ENCODE peak calls at places on chromosomes 11 and 22, in nine cellular contexts. B, L, R, V, S, J, C, M and N are unnamed samples.

GRCh38 chr11:85787168-85787567 is 23.8 kb downstream of the SYTL2 start:
- DNase-seq in V (no peak), L (no peak), M (no peak), J (no peak), S (no peak), B (no peak), C (no peak), R (no peak), N (no peak)

GRCh38 chr11:114163830-114164401 is 104.4 kb downstream of the ZBTB16 start:
- DNase-seq in S (peak; percentile 67), M (no peak), B (no peak), L (no peak), C (peak; percentile 75), R (no peak), V (no peak), J (no peak), N (no peak)

GRCh38 chr11:69718147-69718546 is 14.3 kb upstream of the FGF19 start:
- DNase-seq in M (no peak), L (no peak), B (no peak), J (no peak), R (no peak), C (no peak), V (peak; percentile 7), S (no peak), N (no peak)

GRCh38 chr11:79309402-79309801 is 131.4 kb downstream of the TENM4 start:
- DNase-seq in J (no peak), L (no peak), S (no peak), C (no peak), V (no peak), M (no peak), B (no peak), R (no peak), N (no peak)

GRCh38 chr11:66472054-66472453 is 5.3 kb downstream of the PELI3 start:
- DNase-seq in V (no peak), R (no peak), S (no peak), C (no peak), J (no peak), L (no peak), B (no peak), M (no peak), N (no peak)

GRCh38 chr22:42996646-42997365 is 18.1 kb downstream of the PACSIN2 start:
- DNase-seq in R (no peak), L (no peak), C (no peak), S (peak; percentile 45), B (no peak), V (no peak), J (no peak), M (no peak), N (no peak)

GRCh38 chr11:100586346-100587101 is 100.6 kb upstream of the ARHGAP42 start:
- DNase-seq in R (no peak), J (no peak), C (no peak), V (no peak), B (no peak), S (no peak), M (no peak), L (no peak), N (no peak)

GRCh38 chr22:49368976-49369725 is 458.5 kb downstream of the BRD1 start:
- DNase-seq in R (peak; percentile 22), J (no peak), M (peak; percentile 51), C (no peak), B (no peak), V (no peak), L (peak; percentile 34), S (no peak), N (peak; percentile 85)

GRCh38 chr11:76501526-76501925 is 56.7 kb downstream of the EMSY start:
- DNase-seq in J (no peak), S (no peak), C (no peak), R (no peak), M (no peak), B (no peak), V (no peak), L (no peak), N (no peak)

GRCh38 chr22:38567531-38568245 is 2.3 kb downstream of the DMC1 start:
- DNase-seq in V (no peak), R (no peak), C (no peak), B (no peak), M (no peak), S (no peak), L (no peak), J (no peak), N (no peak)

GRCh38 chr22:38569972-38570840 is at the start of gene DMC1:
- DNase-seq in J (peak; percentile 67), R (peak; percentile 95), V (peak; percentile 53), L (peak; percentile 95), C (peak; percentile 90), S (peak; percentile 96), M (peak; percentile 95), B (peak; percentile 92), N (peak; percentile 93)

GRCh38 chr22:38569181-38569971 is 607 bp downstream of the DMC1 start:
- DNase-seq in R (no peak), V (no peak), J (no peak), C (peak; percentile 24), L (no peak), S (peak; percentile 33), M (peak; percentile 56), B (no peak), N (no peak)

GRCh38 chr22:38572065-38572464 is 2.1 kb upstream of the DMC1 start:
- DNase-seq in M (no peak), J (peak; percentile 32), R (no peak), V (peak; percentile 61), C (no peak), S (peak; percentile 22), B (no peak), L (no peak), N (no peak)

DNA sequence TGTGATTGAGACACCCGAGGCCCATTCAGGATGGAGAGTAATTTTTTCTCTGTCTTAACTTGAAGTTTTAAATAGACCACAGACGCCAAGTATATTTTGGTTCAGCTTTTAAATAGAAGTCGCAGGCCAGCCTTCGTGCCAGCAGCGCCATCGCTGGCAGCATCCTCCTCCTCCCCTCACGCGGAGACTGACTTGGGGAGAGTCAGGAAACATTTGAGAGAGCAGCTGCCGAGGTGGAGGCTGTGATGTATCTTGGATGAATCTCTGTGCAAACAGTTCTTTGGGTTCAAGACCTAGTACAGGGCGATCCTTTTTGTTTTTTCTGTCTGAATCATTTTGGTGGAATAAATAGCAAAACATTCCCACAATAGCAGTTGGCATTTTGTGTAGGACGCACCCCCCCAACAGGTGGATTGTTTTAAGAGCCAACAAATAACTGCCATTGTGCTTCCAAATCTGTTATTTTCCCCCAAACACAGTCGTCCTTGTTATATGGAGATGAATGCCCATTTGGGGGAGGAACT is 920 bp upstream of the DMC1 start:
- DNase-seq in C (peak; percentile 40), R (peak; percentile 31), L (peak; percentile 36), V (peak; percentile 25), B (no peak), M (peak; percentile 62), J (peak; percentile 43), S (no peak), N (no peak)
- TF ChIP-seq CTCF in C (no peak), R (no peak), L (no peak), V (no peak), B (peak; percentile 17), M (no peak), J (peak; percentile 29), S (no peak), N (peak; percentile 23)

GRCh38 chr11:119316017-119316728 is 757 bp downstream of the MCAM start:
- DNase-seq in J (peak; percentile 45), B (no peak), V (no peak), C (peak; percentile 61), L (no peak), M (no peak), R (no peak), S (peak; percentile 57), N (peak; percentile 95)

GRCh38 chr11:119314748-119315138 is 2.2 kb downstream of the MCAM start:
- DNase-seq in S (no peak), M (no peak), C (no peak), J (no peak), L (no peak), V (no peak), B (no peak), R (no peak), N (no peak)

GRCh38 chr11:119317592-119318239 is 786 bp upstream of the MCAM start:
- DNase-seq in J (peak; percentile 44), S (no peak), M (no peak), V (no peak), B (no peak), C (peak; percentile 66), L (no peak), R (no peak), N (no peak)

GRCh38 chr11:119316729-119317591 is at the start of gene MCAM:
- DNase-seq in R (no peak), V (no peak), B (no peak), S (peak; percentile 57), C (no peak), J (peak; percentile 39), M (no peak), L (no peak), N (no peak)

GRCh38 chr11:119315139-119316016 is 1.6 kb downstream of the MCAM start:
- DNase-seq in J (peak; percentile 56), R (no peak), C (peak; percentile 82), B (no peak), L (no peak), S (peak; percentile 40), V (no peak), M (no peak), N (no peak)
- TF ChIP-seq CTCF in J (no peak), R (no peak), C (peak; percentile 67), B (peak; percentile 54), L (peak; percentile 10), S (no peak), V (peak; percentile 31), M (peak; percentile 20), N (peak; percentile 29)

GRCh38 chr11:33269822-33270221 is 12.6 kb downstream of the HIPK3 start:
- DNase-seq in J (no peak), R (no peak), L (no peak), B (no peak), V (no peak), S (no peak), M (no peak), C (no peak), N (no peak)

GRCh38 chr11:33268945-33269567 is 11.9 kb downstream of the HIPK3 start:
- DNase-seq in C (no peak), S (no peak), B (no peak), J (no peak), L (no peak), V (no peak), M (no peak), R (no peak), N (no peak)

GRCh38 chr11:33273656-33274055 is 16.5 kb downstream of the HIPK3 start:
- DNase-seq in V (no peak), B (no peak), M (no peak), L (no peak), R (no peak), C (no peak), J (no peak), S (no peak), N (no peak)

GRCh38 chr11:33266418-33267215 is 9.4 kb downstream of the HIPK3 start:
- DNase-seq in B (no peak), M (no peak), J (no peak), S (peak; percentile 35), R (no peak), L (no peak), V (peak; percentile 15), C (no peak), N (no peak)

GRCh38 chr11:33272338-33273107 is 15.3 kb downstream of the HIPK3 start:
- DNase-seq in B (no peak), C (no peak), M (no peak), J (no peak), L (no peak), V (no peak), S (no peak), R (no peak), N (no peak)
- TF ChIP-seq CTCF in B (no peak), C (no peak), M (no peak), J (no peak), L (no peak), V (no peak), S (no peak), R (no peak), N (no peak)

GRCh38 chr22:41348964-41349484 is 32.7 kb upstream of the TEF start:
- DNase-seq in S (no peak), J (no peak), V (no peak), B (no peak), R (no peak), L (no peak), M (no peak), C (no peak), N (no peak)
- TF ChIP-seq CTCF in S (no peak), J (no peak), V (no peak), B (no peak), R (no peak), L (no peak), M (no peak), C (no peak), N (no peak)